ENCODE peak calls at places on chromosomes 2 and 18, in ten cellular contexts. A is lower lobe of right lung, R is ureter, K is spleen, N is psoas muscle, L is right cardiac atrium, W is NCI-H1092 treated with DMSO at 0.1 percent for 48 hours, S is ELR, B is COLO829, T is BE2C. J is an unnamed sample.

GRCh38 chr2:69073928-69074575 is 61.1 kb downstream of the ANTXR1 start:
- DNase-seq in K (no peak), R (no peak), N (no peak), A (no peak), B (no peak), S (peak), T (no peak), W (no peak), L (no peak), J (no peak)

GRCh38 chr2:188209218-188209617 is 82.5 kb upstream of the GULP1 start:
- DNase-seq in R (no peak), A (no peak), S (no peak), W (no peak), T (no peak), B (no peak), L (no peak), N (no peak), K (no peak), J (no peak)

GRCh38 chr2:124145982-124146381 is 120.9 kb downstream of the CNTNAP5 start:
- DNase-seq in T (no peak), N (no peak), L (no peak), A (no peak), B (no peak), S (no peak), R (no peak), W (peak), K (no peak), J (no peak)

GRCh38 chr2:227472265-227473018 is 486 bp downstream of the AGFG1 start:
- DNase-seq in B (no peak), T (peak), A (peak), S (peak), N (peak), W (no peak), K (peak), R (no peak), L (peak), J (no peak)

GRCh38 chr2:189318761-189319160 is 122.5 kb upstream of the WDR75 start:
- DNase-seq in K (no peak), T (no peak), R (no peak), S (no peak), W (no peak), B (no peak), A (no peak), N (no peak), L (no peak), J (no peak)

GRCh38 chr2:219399716-219400478 is 12.2 kb upstream of the DNPEP start:
- DNase-seq in B (no peak), S (no peak), L (no peak), N (no peak), T (no peak), K (no peak), R (no peak), W (peak), A (no peak), J (no peak)

GRCh38 chr2:27264753-27265535 is 2.1 kb upstream of the SLC30A3 start:
- DNase-seq in R (peak), K (peak), L (peak), A (peak), S (peak), T (peak), N (peak), W (peak), B (no peak), J (no peak)

GRCh38 chr18:3799515-3799914 is 349.5 kb downstream of the TGIF1 start:
- DNase-seq in N (no peak), S (no peak), W (peak), B (no peak), L (no peak), T (no peak), R (no peak), K (no peak), A (no peak), J (no peak)

GRCh38 chr18:3058328-3059191 is 45.6 kb upstream of the LPIN2 start:
- DNase-seq in N (no peak), K (no peak), R (no peak), W (no peak), S (peak), L (no peak), A (no peak), T (no peak), B (no peak), J (no peak)

GRCh38 chr2:181185428-181185827 is 205.0 kb downstream of the UBE2E3 start:
- DNase-seq in L (no peak), R (no peak), K (no peak), A (no peak), T (no peak), S (no peak), N (no peak), B (no peak), W (no peak), J (no peak)

GRCh38 chr2:230423851-230424458 is 8.0 kb downstream of the SP100 start:
- DNase-seq in N (no peak), R (peak), K (no peak), L (no peak), B (no peak), A (peak), S (no peak), W (no peak), T (no peak), J (no peak)

GRCh38 chr2:24261441-24261840 is 86.6 kb downstream of the FAM228A start:
- DNase-seq in T (no peak), S (no peak), W (no peak), N (no peak), L (no peak), R (no peak), B (no peak), A (no peak), K (no peak), J (no peak)

GRCh38 chr18:51196116-51196810 is 1.2 kb downstream of the MEX3C start:
- DNase-seq in N (peak), R (peak), L (peak), S (peak), W (peak), K (peak), T (peak), A (peak), B (no peak), J (no peak)

GRCh38 chr2:28681216-28681981 is 70.2 kb upstream of the PPP1CB start:
- DNase-seq in N (no peak), R (no peak), B (no peak), L (no peak), K (no peak), A (no peak), S (peak), T (no peak), W (no peak), J (peak)

GRCh38 chr18:34223164-34223892 is 1.4 kb downstream of the NOL4 start:
- DNase-seq in K (peak), T (peak), R (no peak), W (peak), L (no peak), N (no peak), B (no peak), A (no peak), S (no peak), J (no peak)

GRCh38 chr18:21584391-21584790 is 16.1 kb downstream of the ESCO1 start:
- DNase-seq in S (no peak), L (no peak), N (no peak), R (no peak), B (no peak), W (no peak), A (no peak), K (no peak), T (no peak), J (no peak)

GRCh38 chr2:47867205-47867604 is 39.1 kb downstream of the FBXO11 start:
- DNase-seq in S (peak), L (no peak), B (peak), K (no peak), T (peak), W (no peak), R (no peak), A (no peak), N (no peak), J (peak)

GRCh38 chr2:132426621-132427020 is 10.0 kb downstream of the GPR39 start:
- DNase-seq in R (no peak), L (no peak), B (no peak), T (no peak), W (no peak), N (no peak), A (no peak), S (no peak), K (no peak), J (no peak)

GRCh38 chr18:69186162-69186561 is 214.5 kb upstream of the DOK6 start:
- DNase-seq in W (no peak), N (no peak), B (no peak), K (no peak), T (no peak), L (no peak), A (no peak), S (no peak), R (no peak), J (no peak)

GRCh38 chr2:70523996-70524965 is 29.3 kb downstream of the TGFA start:
- DNase-seq in L (peak), T (no peak), R (peak), W (no peak), N (no peak), K (no peak), B (no peak), S (peak), A (peak), J (peak)

GRCh38 chr2:165718811-165719210 is 75.2 kb downstream of the GALNT3 start:
- DNase-seq in R (no peak), K (no peak), W (peak), T (no peak), B (no peak), N (no peak), L (no peak), A (no peak), S (no peak), J (no peak)

GRCh38 chr2:28926837-28927236 is 32.4 kb downstream of the WDR43 start:
- DNase-seq in L (no peak), R (no peak), W (no peak), A (no peak), S (no peak), N (no peak), B (no peak), K (no peak), T (no peak), J (no peak)

GRCh38 chr2:233853353-233853752 is 982 bp downstream of the HJURP start:
- DNase-seq in W (no peak), R (no peak), A (no peak), S (no peak), N (no peak), T (no peak), L (no peak), K (no peak), B (no peak), J (no peak)

GRCh38 chr2:223563462-223563861 is 38.7 kb downstream of the SCG2 start:
- DNase-seq in A (no peak), S (peak), B (peak), K (no peak), W (peak), L (no peak), N (no peak), T (peak), R (no peak), J (peak)

GRCh38 chr2:38152093-38152492 is 76.1 kb upstream of the CYP1B1 start:
- DNase-seq in B (no peak), A (no peak), K (no peak), N (no peak), S (no peak), T (no peak), W (no peak), R (no peak), L (no peak), J (no peak)

GRCh38 chr2:226086190-226086589 is 686.7 kb downstream of the NYAP2 start:
- DNase-seq in K (no peak), T (no peak), A (no peak), N (no peak), S (no peak), R (no peak), B (no peak), L (no peak), W (no peak), J (no peak)

GRCh38 chr2:222942556-222942955 is 81.7 kb downstream of the ACSL3 start:
- DNase-seq in T (no peak), N (no peak), L (no peak), W (no peak), S (no peak), A (no peak), R (no peak), K (no peak), B (no peak), J (no peak)

GRCh38 chr2:132037527-132038178 is 124.1 kb downstream of the ANKRD30BL start:
- DNase-seq in N (peak), R (no peak), A (peak), B (no peak), K (peak), W (no peak), T (peak), S (peak), L (peak), J (no peak)

GRCh38 chr18:34970106-34970505 is 71.1 kb upstream of the MAPRE2 start:
- DNase-seq in R (no peak), W (no peak), A (no peak), L (no peak), T (no peak), B (no peak), S (peak), K (no peak), N (no peak), J (peak)

GRCh38 chr2:5913729-5914390 is 221.7 kb downstream of the SOX11 start:
- DNase-seq in W (no peak), K (no peak), A (no peak), N (no peak), R (no peak), T (no peak), L (no peak), S (no peak), B (no peak), J (no peak)

GRCh38 chr2:171225302-171225980 is 64.7 kb upstream of the TLK1 start:
- DNase-seq in N (no peak), B (peak), L (no peak), R (no peak), S (peak), T (no peak), K (no peak), A (no peak), W (no peak), J (peak)

GRCh38 chr18:34094148-34094547 is 130.6 kb downstream of the NOL4 start:
- DNase-seq in L (no peak), N (no peak), R (no peak), A (no peak), S (no peak), T (no peak), B (no peak), W (no peak), K (no peak), J (no peak)

GRCh38 chr2:17593841-17594482 is 53.5 kb downstream of the VSNL1 start:
- DNase-seq in S (no peak), W (no peak), K (no peak), L (no peak), B (no peak), A (no peak), T (no peak), N (no peak), R (no peak), J (no peak)

GRCh38 chr2:191302459-191303155 is 57.4 kb downstream of the MYO1B start:
- DNase-seq in A (no peak), S (peak), L (no peak), B (no peak), W (no peak), R (no peak), N (no peak), K (no peak), T (peak), J (no peak)

GRCh38 chr18:3184275-3184963 is 35.3 kb downstream of the MYOM1 start:
- DNase-seq in W (no peak), K (no peak), S (no peak), B (no peak), T (no peak), A (no peak), N (no peak), L (no peak), R (no peak), J (no peak)

GRCh38 chr2:62383843-62384242 is 122.2 kb downstream of the TMEM17 start:
- DNase-seq in N (no peak), R (no peak), T (no peak), B (no peak), S (peak), W (no peak), L (no peak), A (no peak), K (no peak), J (no peak)

GRCh38 chr2:73985318-73986084 is 791 bp downstream of the TET3 start:
- DNase-seq in W (no peak), T (no peak), B (no peak), L (peak), R (no peak), A (peak), K (peak), N (peak), S (peak), J (no peak)

GRCh38 chr2:53087282-53087882 is 680.2 kb upstream of the CHAC2 start:
- DNase-seq in B (no peak), L (no peak), S (peak), W (no peak), T (no peak), K (no peak), R (no peak), A (no peak), N (no peak), J (no peak)